ENCODE peak calls at places on chromosomes 4 and X, in seven cellular contexts. S, E, K, O, P, J and L are unnamed samples.

GRCh38 chrX:45196701-45197100 is 4.0 kb downstream of the DIPK2B start:
- DNase-seq in S (no peak), E (no peak), K (no peak), O (peak; percentile 19), P (no peak), J (peak; percentile 61), L (no peak)

GRCh38 chr4:125444166-125444565 is 129.4 kb downstream of the FAT4 start:
- DNase-seq in S (no peak), E (no peak), K (no peak), O (no peak), P (no peak), J (no peak), L (no peak)

GRCh38 chr4:4461850-4462249 is 74.9 kb downstream of the NSG1 start:
- DNase-seq in S (no peak), E (no peak), K (no peak), O (no peak), P (peak; percentile 37), J (no peak), L (no peak)

GRCh38 chr4:25531272-25531671 is 124.4 kb upstream of the SLC34A2 start:
- DNase-seq in S (no peak), E (no peak), K (no peak), O (no peak), P (no peak), J (no peak), L (no peak)

GRCh38 chr4:87073187-87073569 is 138.4 kb downstream of the AFF1 start:
- DNase-seq in S (no peak), E (no peak), K (no peak), O (no peak), P (no peak), J (no peak), L (no peak)

GRCh38 chrX:13055486-13055885 is 11.1 kb upstream of the FAM9C start:
- DNase-seq in S (no peak), E (no peak), K (no peak), O (no peak), P (no peak), J (no peak), L (no peak)

GRCh38 chr4:79620627-79621026 is 212.6 kb upstream of the GK2 start:
- DNase-seq in S (no peak), E (peak; percentile 59), K (no peak), O (no peak), P (no peak), J (no peak), L (no peak)

GRCh38 chr4:20496078-20496477 is 204.2 kb upstream of the PACRGL start:
- DNase-seq in S (no peak), E (no peak), K (no peak), O (peak; percentile 24), P (no peak), J (peak; percentile 5), L (no peak)

GRCh38 chr4:173181769-173182374 is 13.3 kb downstream of the GALNT7 start:
- DNase-seq in S (no peak), E (peak; percentile 10), K (no peak), O (peak; percentile 59), P (no peak), J (peak; percentile 80), L (no peak)

GRCh38 chr4:94240384-94240783 is 32.7 kb downstream of the SMARCAD1 start:
- DNase-seq in S (no peak), E (no peak), K (no peak), O (no peak), P (no peak), J (peak; percentile 17), L (no peak)